ENCODE peak calls at places on chromosomes 12 and 14, in five cellular contexts. B is neural progenitor cell, W is right lobe of liver, E is transverse colon, U is psoas muscle. R is an unnamed sample. For H3K27me3 and H3K36me3, the result is how much of the 10 kb centered on the place peaks cover.

GRCh38 chr14:61281186-61281676 is at the start of gene TMEM30B:
- DNase-seq in B (no peak), W (peak), E (peak), U (no peak), R (peak)

GRCh38 chr12:67541625-67541991 is 106.9 kb upstream of the DYRK2 start:
- DNase-seq in B (no peak), W (no peak), E (no peak), U (no peak), R (no peak)

GRCh38 chr14:105365681-105366080 is 32.7 kb upstream of the TEX22 start:
- DNase-seq in B (no peak), W (no peak), E (no peak), U (no peak), R (no peak)

GRCh38 chr12:127500513-127500912 is 766.5 kb upstream of the TMEM132C start:
- DNase-seq in B (no peak), W (no peak), E (no peak), U (no peak), R (no peak)

GRCh38 chr12:124008629-124009028 is 35.6 kb downstream of the ZNF664 start:
- DNase-seq in B (no peak), W (no peak), E (no peak), U (no peak), R (no peak)

GRCh38 chr12:68263366-68263765 is 10.0 kb upstream of the IL22 start:
- DNase-seq in B (no peak), W (no peak), E (no peak), U (no peak), R (no peak)

GRCh38 chr12:107165581-107165980 is 72.2 kb upstream of the CRY1 start:
- DNase-seq in B (no peak), W (no peak), E (no peak), U (no peak), R (no peak)

GRCh38 chr12:43111608-43112007 is 440.4 kb downstream of the ADAMTS20 start:
- DNase-seq in B (no peak), W (no peak), E (no peak), U (no peak), R (no peak)

GRCh38 chr12:131040491-131040890 is 86.8 kb downstream of the ADGRD1 start:
- DNase-seq in B (no peak), W (peak), E (no peak), U (no peak), R (peak)

GRCh38 chr12:8648598-8649205 is 13.9 kb downstream of the MFAP5 start:
- DNase-seq in B (no peak), W (no peak), E (no peak), U (no peak), R (no peak)

GRCh38 chr12:64098709-64099354 is 123.3 kb downstream of the KICS2 start:
- DNase-seq in B (no peak), W (no peak), E (no peak), U (no peak), R (no peak)

GRCh38 chr12:75877588-75878381 is 153.8 kb downstream of the PHLDA1 start:
- DNase-seq in B (no peak), W (no peak), E (no peak), U (no peak), R (no peak)

GRCh38 chr14:55470025-55470424 is 29.6 kb upstream of the TBPL2 start:
- DNase-seq in B (no peak), W (no peak), E (no peak), U (no peak), R (no peak)

GRCh38 chr12:120825337-120825736 is 78.8 kb downstream of the SPPL3 start:
- DNase-seq in B (no peak), W (no peak), E (no peak), U (no peak), R (no peak)

GRCh38 chr14:62213516-62213915 is 451.3 kb downstream of the SNAPC1 start:
- DNase-seq in B (no peak), W (no peak), E (no peak), U (no peak), R (no peak)

GRCh38 chr14:62885451-62885850 is 159.8 kb downstream of the KCNH5 start:
- DNase-seq in B (no peak), W (no peak), E (no peak), U (no peak), R (no peak)

GRCh38 chr12:44299524-44299923 is 463.6 kb downstream of the TMEM117 start:
- DNase-seq in B (no peak), W (no peak), E (no peak), U (no peak), R (peak)

GRCh38 chr12:104462931-104463339 is 6.2 kb downstream of the CHST11 start:
- DNase-seq in B (no peak), W (no peak), E (peak), U (no peak), R (no peak)

GRCh38 chr14:97776890-97777564 is 979.8 kb downstream of the VRK1 start:
- DNase-seq in B (no peak), W (no peak), E (no peak), U (no peak), R (no peak)

GRCh38 chr14:95507174-95507573 is 9.3 kb downstream of the SYNE3 start:
- DNase-seq in B (no peak), W (no peak), E (peak), U (peak), R (no peak)

GRCh38 chr12:107903377-107904061 is 129.0 kb downstream of the ASCL4 start:
- DNase-seq in B (peak), W (no peak), E (peak), U (peak), R (peak)

GRCh38 chr14:74825008-74825407 is 50.9 kb downstream of the PROX2 start:
- DNase-seq in B (no peak), W (no peak), E (no peak), U (no peak), R (no peak)

GRCh38 chr12:132413931-132414588 is 75.9 kb upstream of the FBRSL1 start:
- DNase-seq in B (peak), W (no peak), E (no peak), U (no peak), R (peak)

GRCh38 chr14:104872469-104873341 is 7.6 kb downstream of the CEP170B start:
- DNase-seq in B (peak), W (peak), E (no peak), U (peak), R (peak)

GRCh38 chr12:3753549-3754284 is 808 bp upstream of the CRACR2A start:
- DNase-seq in B (no peak), W (no peak), E (no peak), U (no peak), R (no peak)

GRCh38 chr14:72164420-72165150 is 232.4 kb downstream of the RGS6 start:
- DNase-seq in B (no peak), W (no peak), E (no peak), U (no peak), R (no peak)

GRCh38 chr12:94874086-94874985 is 129.2 kb downstream of the NDUFA12 start:
- DNase-seq in B (peak), W (no peak), E (no peak), U (no peak), R (peak)
- H3K27me3 ChIP-seq in B (half or more), W (under half), E (half or more), U (under half), R (under half)

GRCh38 chr12:71477609-71478008 is 38.0 kb downstream of the LGR5 start:
- DNase-seq in B (no peak), W (no peak), E (no peak), U (no peak), R (no peak)

GRCh38 chr12:71475280-71475679 is 35.7 kb downstream of the LGR5 start:
- DNase-seq in B (no peak), W (no peak), E (no peak), U (peak), R (no peak)

GRCh38 chr12:71476513-71476912 is 36.9 kb downstream of the LGR5 start:
- DNase-seq in B (no peak), W (no peak), E (no peak), U (no peak), R (no peak)

GRCh38 chr12:71478277-71478676 is 38.7 kb downstream of the LGR5 start:
- DNase-seq in B (no peak), W (no peak), E (no peak), U (no peak), R (no peak)

GRCh38 chr12:71477046-71477445 is 37.4 kb downstream of the LGR5 start:
- DNase-seq in B (no peak), W (no peak), E (no peak), U (no peak), R (no peak)
- H3K4me3 ChIP-seq in B (no peak), W (no peak), E (no peak), U (no peak), R (no peak)

GRCh38 chr14:91061309-91061887 is 957 bp upstream of the RPS6KA5 start:
- DNase-seq in B (no peak), W (no peak), E (no peak), U (no peak), R (no peak)
- H3K36me3 ChIP-seq in B (under half), W (under half), E (under half), U (under half), R (under half)

GRCh38 chr12:49955899-49956662 is 5.5 kb downstream of the AQP2 start:
- DNase-seq in B (no peak), W (no peak), E (no peak), U (no peak), R (no peak)
- H3K27me3 ChIP-seq in B (half or more), W (under half), E (half or more), U (under half), R (under half)

GRCh38 chr12:112125250-112125999 is at the start of gene TRAFD1:
- DNase-seq in B (peak), W (peak), E (peak), U (peak), R (peak)
- H3K4me3 ChIP-seq in B (peak), W (peak), E (peak), U (peak), R (peak)